ENCODE peak calls at places on chromosomes 11 and 22, in seven cellular contexts. K is CD8-positive, alpha-beta T cell; E is sigmoid colon; U is fibroblast of lung; H is mammary epithelial cell; W is breast epithelium; F is AG04450. R is an unnamed sample.

GRCh38 chr11:134995746-134996145 is 583.7 kb upstream of the B3GAT1 start:
- DNase-seq in K (no peak), E (no peak), U (no peak), H (no peak), W (no peak), F (no peak), R (no peak)

GRCh38 chr11:112343368-112344039 is 82.8 kb upstream of the PLET1 start:
- DNase-seq in K (no peak), E (no peak), U (no peak), H (no peak), W (no peak), F (no peak), R (no peak)

GRCh38 chr11:109552376-109552775 is 130.4 kb downstream of the C11orf87 start:
- DNase-seq in K (no peak), E (no peak), U (peak), H (peak), W (no peak), F (no peak), R (peak)

GRCh38 chr11:88626216-88626615 is 288.7 kb upstream of the CTSC start:
- DNase-seq in K (no peak), E (no peak), U (peak), H (no peak), W (no peak), F (no peak), R (no peak)

GRCh38 chr22:27224485-27225364 is 567.3 kb downstream of the MIAT start:
- DNase-seq in K (no peak), E (no peak), U (peak), H (no peak), W (no peak), F (no peak), R (no peak)

GRCh38 chr11:110430267-110431211 is 791 bp downstream of the FDX1 start:
- DNase-seq in K (peak), E (peak), U (peak), H (peak), W (peak), F (no peak), R (no peak)

GRCh38 chr22:24231706-24232105 is 13.2 kb downstream of the GGT5 start:
- DNase-seq in K (no peak), E (no peak), U (no peak), H (no peak), W (no peak), F (no peak), R (no peak)

GRCh38 chr11:617912-618682 is 2.3 kb upstream of the IRF7 start:
- DNase-seq in K (no peak), E (peak), U (no peak), H (no peak), W (no peak), F (no peak), R (no peak)

GRCh38 chr22:25795437-25795836 is 53.4 kb downstream of the MYO18B start:
- DNase-seq in K (no peak), E (no peak), U (no peak), H (no peak), W (no peak), F (no peak), R (no peak)

GRCh38 chr11:131579932-131580387 is 209.5 kb downstream of the NTM start:
- DNase-seq in K (no peak), E (no peak), U (peak), H (peak), W (no peak), F (no peak), R (peak)

GRCh38 chr11:107203656-107204055 is 185.4 kb upstream of the GUCY1A2 start:
- DNase-seq in K (no peak), E (no peak), U (no peak), H (peak), W (no peak), F (no peak), R (no peak)

GRCh38 chr11:65110354-65110861 is 1.3 kb upstream of the TM7SF2 start:
- DNase-seq in K (peak), E (peak), U (peak), H (peak), W (peak), F (peak), R (peak)

GRCh38 chr22:44268431-44269116 is 44.2 kb downstream of the SHISAL1 start:
- DNase-seq in K (no peak), E (no peak), U (no peak), H (no peak), W (no peak), F (no peak), R (no peak)

GRCh38 chr11:61745796-61746653 is 6.4 kb upstream of the MYRF start:
- DNase-seq in K (no peak), E (no peak), U (no peak), H (no peak), W (no peak), F (no peak), R (no peak)

GRCh38 chr11:40679276-40679675 is 780.2 kb downstream of the LRRC4C start:
- DNase-seq in K (no peak), E (no peak), U (no peak), H (no peak), W (no peak), F (no peak), R (no peak)

GRCh38 chr11:72752088-72752914 is at the start of gene ARAP1:
- DNase-seq in K (peak), E (peak), U (peak), H (peak), W (peak), F (no peak), R (peak)

GRCh38 chr11:71459076-71459766 is 6.2 kb downstream of the NADSYN1 start:
- DNase-seq in K (no peak), E (no peak), U (no peak), H (no peak), W (no peak), F (no peak), R (no peak)

GRCh38 chr11:76048763-76049162 is 157.5 kb downstream of the WNT11 start:
- DNase-seq in K (no peak), E (no peak), U (no peak), H (no peak), W (no peak), F (no peak), R (no peak)

GRCh38 chr11:79060534-79060933 is 380.3 kb downstream of the TENM4 start:
- DNase-seq in K (no peak), E (no peak), U (no peak), H (no peak), W (no peak), F (no peak), R (no peak)

GRCh38 chr11:64743591-64744543 is at the start of gene RASGRP2:
- DNase-seq in K (peak), E (peak), U (no peak), H (no peak), W (peak), F (no peak), R (no peak)

GRCh38 chr11:100948936-100949335 is 180.7 kb downstream of the PGR start:
- DNase-seq in K (no peak), E (no peak), U (no peak), H (no peak), W (no peak), F (no peak), R (no peak)

GRCh38 chr11:87804176-87804575 is 371.1 kb downstream of the RAB38 start:
- DNase-seq in K (no peak), E (no peak), U (no peak), H (no peak), W (no peak), F (no peak), R (no peak)

GRCh38 chr11:69066122-69067112 is 17.7 kb downstream of the TPCN2 start:
- DNase-seq in K (no peak), E (no peak), U (no peak), H (no peak), W (no peak), F (no peak), R (no peak)

GRCh38 chr11:104984818-104985217 is 16.4 kb upstream of the CASP4 start:
- DNase-seq in K (no peak), E (no peak), U (no peak), H (no peak), W (no peak), F (no peak), R (no peak)

GRCh38 chr11:37124384-37124783 is 526.3 kb upstream of the RAG2 start:
- DNase-seq in K (no peak), E (no peak), U (peak), H (peak), W (no peak), F (no peak), R (peak)

GRCh38 chr11:7577226-7577882 is 63.6 kb downstream of the PPFIBP2 start:
- DNase-seq in K (no peak), E (peak), U (peak), H (no peak), W (no peak), F (no peak), R (no peak)

GRCh38 chr11:65482306-65482850 is 16.5 kb upstream of the MALAT1 start:
- DNase-seq in K (no peak), E (no peak), U (peak), H (no peak), W (no peak), F (no peak), R (no peak)

GRCh38 chr11:72754544-72755155 is 2.4 kb upstream of the ARAP1 start:
- DNase-seq in K (no peak), E (no peak), U (no peak), H (no peak), W (no peak), F (no peak), R (no peak)

GRCh38 chr11:83097671-83098070 is 26.0 kb upstream of the RAB30 start:
- DNase-seq in K (no peak), E (no peak), U (peak), H (no peak), W (no peak), F (no peak), R (no peak)

GRCh38 chr11:27722945-27723344 is 22.7 kb upstream of the BDNF start:
- DNase-seq in K (no peak), E (no peak), U (peak), H (no peak), W (no peak), F (no peak), R (no peak)

GRCh38 chr11:34050536-34050935 is 995 bp upstream of the CAPRIN1 start:
- DNase-seq in K (no peak), E (no peak), U (no peak), H (no peak), W (no peak), F (no peak), R (no peak)

GRCh38 chr22:29003975-29004646 is 57.5 kb downstream of the C22orf31 start:
- DNase-seq in K (no peak), E (no peak), U (no peak), H (peak), W (peak), F (no peak), R (no peak)

GRCh38 chr11:63686912-63687311 is 5.6 kb downstream of the RTN3 start:
- DNase-seq in K (no peak), E (no peak), U (no peak), H (no peak), W (no peak), F (no peak), R (no peak)

GRCh38 chr11:66259976-66260375 is 8.5 kb upstream of the RAB1B start:
- DNase-seq in K (no peak), E (no peak), U (no peak), H (no peak), W (no peak), F (no peak), R (no peak)

GRCh38 chr11:113683481-113684046 is 22.5 kb downstream of the TMPRSS5 start:
- DNase-seq in K (no peak), E (no peak), U (no peak), H (no peak), W (no peak), F (no peak), R (no peak)

GRCh38 chr11:64888761-64889511 is 10.5 kb upstream of the EHD1 start:
- DNase-seq in K (no peak), E (no peak), U (peak), H (no peak), W (no peak), F (no peak), R (no peak)

GRCh38 chr22:47267531-47268282 is 505.3 kb downstream of the TBC1D22A start:
- DNase-seq in K (no peak), E (no peak), U (no peak), H (no peak), W (no peak), F (no peak), R (no peak)

GRCh38 chr22:47260551-47260950 is 498.1 kb downstream of the TBC1D22A start:
- DNase-seq in K (no peak), E (no peak), U (no peak), H (no peak), W (no peak), F (no peak), R (no peak)

GRCh38 chr22:47270463-47271135 is 508.1 kb downstream of the TBC1D22A start:
- DNase-seq in K (no peak), E (peak), U (no peak), H (no peak), W (no peak), F (no peak), R (no peak)

GRCh38 chr22:47269689-47270088 is 507.2 kb downstream of the TBC1D22A start:
- DNase-seq in K (no peak), E (no peak), U (no peak), H (no peak), W (no peak), F (no peak), R (no peak)

DNA sequence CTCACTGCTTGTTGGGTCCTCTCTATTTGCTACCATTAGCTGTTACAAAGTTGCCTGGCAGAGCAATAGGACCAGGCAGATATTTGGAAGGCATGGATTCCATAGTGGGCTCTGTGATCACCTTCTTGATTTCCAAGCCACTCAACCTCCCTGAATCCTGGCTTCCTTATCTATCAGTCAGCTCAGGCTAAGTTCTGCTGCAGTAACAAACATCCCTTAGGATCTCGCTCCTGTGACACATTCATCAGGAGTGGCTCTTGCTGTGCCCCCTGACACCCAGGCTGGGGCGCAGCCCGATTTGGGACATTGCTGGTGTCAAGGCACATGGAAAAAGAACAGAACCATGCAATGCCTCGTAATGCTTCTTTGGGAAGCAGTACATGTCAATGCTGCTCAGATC is 503.9 kb downstream of the TBC1D22A start:
- DNase-seq in K (no peak), E (no peak), U (no peak), H (no peak), W (no peak), F (no peak), R (no peak)
- H3K27ac ChIP-seq in K (no peak), E (no peak), U (no peak), H (no peak), W (no peak), F (no peak), R (no peak)

GRCh38 chr22:49021926-49022815 is 805.5 kb downstream of the BRD1 start:
- DNase-seq in K (no peak), E (peak), U (no peak), H (no peak), W (no peak), F (no peak), R (no peak)

GRCh38 chr22:49021097-49021925 is 806.4 kb downstream of the BRD1 start:
- DNase-seq in K (no peak), E (peak), U (no peak), H (no peak), W (no peak), F (no peak), R (no peak)

GRCh38 chr22:49018601-49019000 is 809.1 kb downstream of the BRD1 start:
- DNase-seq in K (peak), E (peak), U (no peak), H (no peak), W (peak), F (no peak), R (no peak)

GRCh38 chr22:49019737-49020136 is 807.9 kb downstream of the BRD1 start:
- DNase-seq in K (no peak), E (peak), U (no peak), H (no peak), W (no peak), F (no peak), R (no peak)

GRCh38 chr22:49020314-49020713 is 807.4 kb downstream of the BRD1 start:
- DNase-seq in K (no peak), E (peak), U (no peak), H (no peak), W (no peak), F (no peak), R (no peak)
- TF ChIP-seq CTCF in K (no peak), E (no peak), U (no peak), H (no peak), W (no peak), F (no peak), R (no peak)

GRCh38 chr11:12439615-12440014 is 62.2 kb downstream of the PARVA start:
- DNase-seq in K (no peak), E (no peak), U (no peak), H (no peak), W (no peak), F (no peak), R (no peak)

GRCh38 chr11:12440565-12440964 is 63.2 kb downstream of the PARVA start:
- DNase-seq in K (no peak), E (no peak), U (no peak), H (no peak), W (no peak), F (no peak), R (no peak)

GRCh38 chr11:12444601-12445000 is 67.2 kb downstream of the PARVA start:
- DNase-seq in K (no peak), E (no peak), U (no peak), H (no peak), W (no peak), F (no peak), R (no peak)

GRCh38 chr11:12445001-12445400 is 67.6 kb downstream of the PARVA start:
- DNase-seq in K (no peak), E (no peak), U (no peak), H (no peak), W (no peak), F (no peak), R (no peak)

DNA sequence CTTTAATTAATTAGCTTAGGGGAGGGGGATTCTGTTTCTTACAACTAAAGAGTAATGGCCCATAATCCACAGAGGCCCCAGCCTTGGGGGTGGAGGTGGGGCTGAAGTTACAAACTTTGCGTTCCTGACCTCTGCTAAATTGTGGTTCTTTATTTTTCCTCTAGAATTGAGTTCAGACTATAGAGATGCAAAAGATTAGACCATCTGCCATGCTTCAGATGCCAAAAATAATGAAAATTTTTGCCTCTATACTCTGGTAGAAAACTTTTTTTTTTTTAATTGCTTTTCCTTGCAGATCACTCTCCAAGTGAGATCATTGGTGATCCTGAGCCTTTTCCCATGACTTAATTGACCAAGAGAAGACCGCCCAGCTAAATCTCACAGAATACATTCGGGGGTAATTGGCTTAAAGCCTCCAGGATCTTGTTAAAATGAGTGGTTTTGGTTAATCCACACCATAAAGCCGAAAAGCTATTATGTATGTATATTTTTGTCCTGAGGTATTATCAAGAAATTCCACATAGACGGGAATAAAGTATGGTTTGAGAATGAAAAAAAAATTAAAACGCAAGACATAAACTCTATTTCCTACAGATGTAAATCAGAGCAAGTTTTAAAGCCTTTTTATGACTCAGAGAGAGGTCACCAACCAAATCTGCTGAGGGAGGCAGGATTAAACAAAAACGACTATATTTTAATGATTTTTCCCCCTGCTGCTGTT is 63.9 kb downstream of the PARVA start:
- DNase-seq in K (no peak), E (no peak), U (peak), H (no peak), W (no peak), F (no peak), R (peak)
- H3K27ac ChIP-seq in K (no peak), E (peak), U (no peak), H (no peak), W (no peak), F (peak), R (no peak)

GRCh38 chr11:15989685-15990084 is 366.7 kb downstream of the SOX6 start:
- DNase-seq in K (no peak), E (no peak), U (no peak), H (no peak), W (no peak), F (no peak), R (no peak)

GRCh38 chr11:15985863-15986139 is 370.5 kb downstream of the SOX6 start:
- DNase-seq in K (no peak), E (no peak), U (no peak), H (no peak), W (no peak), F (no peak), R (no peak)

GRCh38 chr11:15987044-15987443 is 369.3 kb downstream of the SOX6 start:
- DNase-seq in K (no peak), E (no peak), U (no peak), H (no peak), W (no peak), F (peak), R (no peak)

GRCh38 chr11:15991174-15991655 is 365.1 kb downstream of the SOX6 start:
- DNase-seq in K (no peak), E (no peak), U (no peak), H (no peak), W (no peak), F (no peak), R (no peak)

DNA sequence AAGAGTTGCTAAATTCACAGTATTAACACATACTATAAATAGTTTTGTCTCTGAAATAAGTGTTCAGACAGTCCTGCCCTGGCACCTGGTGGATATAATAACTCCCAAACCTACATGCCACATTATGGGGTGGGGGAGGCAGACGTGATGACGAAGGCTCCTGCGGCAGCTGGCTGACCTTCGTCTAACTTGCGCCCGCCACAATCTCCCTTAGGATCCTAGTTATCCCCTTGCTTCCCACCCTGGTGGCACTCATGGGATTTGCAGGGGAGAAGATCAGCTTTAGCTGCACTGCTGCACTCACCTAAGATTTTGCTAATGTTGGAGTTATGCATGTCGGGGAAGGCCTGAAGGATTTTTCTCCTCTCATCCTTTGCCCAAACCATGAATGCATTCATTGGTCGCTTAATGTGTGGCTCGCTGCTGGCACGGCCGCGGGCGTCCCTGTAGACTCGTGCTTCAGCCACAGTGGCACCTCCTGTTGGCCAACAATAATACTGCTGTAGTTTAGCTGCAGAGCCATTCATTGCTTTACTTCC is 367.6 kb downstream of the SOX6 start:
- DNase-seq in K (no peak), E (no peak), U (no peak), H (no peak), W (no peak), F (no peak), R (no peak)
- TF ChIP-seq CTCF in K (no peak), E (no peak), U (no peak), H (peak), W (no peak), F (no peak), R (no peak)

DNA sequence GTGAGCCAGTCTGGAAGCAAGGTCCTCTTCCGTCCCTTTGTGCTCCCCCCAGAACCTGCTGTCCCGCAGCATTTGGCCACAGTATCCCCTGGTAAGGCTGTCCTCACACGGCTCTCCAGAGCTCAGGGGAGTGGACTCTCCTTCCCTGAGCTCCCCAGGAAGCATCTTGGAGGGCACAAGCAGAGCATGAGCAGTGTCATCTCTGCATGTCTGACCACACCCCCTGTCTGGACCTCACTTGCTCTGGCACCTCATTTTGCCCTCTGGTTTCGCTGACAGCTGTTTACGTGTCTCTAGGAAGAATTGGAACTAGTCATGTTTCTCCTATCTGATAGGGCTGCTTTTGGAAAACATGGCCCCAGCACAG is 15.5 kb downstream of the DCPS start:
- DNase-seq in K (no peak), E (peak), U (no peak), H (no peak), W (no peak), F (no peak), R (no peak)
- H3K27ac ChIP-seq in K (no peak), E (peak), U (peak), H (no peak), W (peak), F (peak), R (peak)

GRCh38 chr11:2778630-2779498 is 79.1 kb upstream of the KCNQ1OT1 start:
- DNase-seq in K (peak), E (peak), U (peak), H (peak), W (peak), F (peak), R (peak)
- TF ChIP-seq CTCF in K (no peak), E (peak), U (no peak), H (no peak), W (no peak), F (no peak), R (no peak)